ENCODE peak calls at places on chromosomes 2 and 18, in five cellular contexts. Q is NCI-H1436; O is NCI-H526 treated with DMSO at 0.1 percent for 48 hours; X is sciatic nerve; G is activated T-cell treated with anti-CD3 and anti-CD28 coated beads, Interleukin-2, amount 50 U/mL, for 1 hour. M is an unnamed sample.

GRCh38 chr18:54162431-54162830 is 62.0 kb downstream of the MBD2 start:
- DNase-seq in X (no peak), O (no peak), Q (no peak), G (no peak), M (no peak)

GRCh38 chr2:235513984-235514626 is 20.3 kb downstream of the AGAP1 start:
- DNase-seq in Q (no peak), X (no peak), G (no peak), O (no peak), M (no peak)

GRCh38 chr2:76163860-76164259 is 453.1 kb upstream of the GCFC2 start:
- DNase-seq in O (no peak), Q (no peak), X (no peak), G (no peak), M (no peak)

GRCh38 chr18:56789004-56789888 is 138.1 kb downstream of the WDR7 start:
- DNase-seq in X (no peak), O (no peak), G (no peak), Q (no peak), M (no peak)

GRCh38 chr2:46299365-46300263 is 2.4 kb downstream of the EPAS1 start:
- DNase-seq in G (no peak), X (peak), Q (no peak), O (no peak), M (peak)

GRCh38 chr2:88005776-88006175 is 10.6 kb downstream of the RNU2-63P start:
- DNase-seq in Q (no peak), G (no peak), X (no peak), O (no peak), M (no peak)

GRCh38 chr2:122748552-122749011 is 993.1 kb downstream of the TSN start:
- DNase-seq in Q (no peak), X (no peak), G (no peak), O (no peak), M (no peak)

GRCh38 chr2:190863946-190864345 is 16.7 kb upstream of the GLS start:
- DNase-seq in O (peak), G (no peak), X (no peak), Q (peak), M (peak)

GRCh38 chr18:23146861-23147469 is 11.7 kb downstream of the CABLES1 start:
- DNase-seq in X (no peak), O (no peak), G (no peak), Q (no peak), M (no peak)

GRCh38 chr2:86671304-86671981 is 47.8 kb upstream of the RNF103 start:
- DNase-seq in X (no peak), O (no peak), G (no peak), Q (no peak), M (peak)

GRCh38 chr2:135688002-135688401 is 53.7 kb upstream of the UBXN4 start:
- DNase-seq in Q (no peak), X (no peak), O (no peak), G (no peak), M (no peak)

GRCh38 chr2:178072383-178073301 is at the start of gene PDE11A:
- DNase-seq in Q (peak), X (peak), O (peak), G (no peak), M (peak)

GRCh38 chr2:179422037-179422643 is 157.5 kb upstream of the SESTD1 start:
- DNase-seq in X (peak), O (peak), Q (peak), G (peak), M (peak)

GRCh38 chr18:74524097-74524496 is 10.2 kb upstream of the CNDP1 start:
- DNase-seq in Q (no peak), X (no peak), G (no peak), O (no peak), M (peak)

GRCh38 chr18:64110692-64111480 is 38.0 kb downstream of the LINC00305 start:
- DNase-seq in X (no peak), G (no peak), O (no peak), Q (no peak), M (peak)

GRCh38 chr2:84908948-84909713 is 3.7 kb downstream of the TMSB10 start:
- DNase-seq in Q (no peak), O (no peak), X (no peak), G (no peak), M (no peak)

GRCh38 chr2:230230801-230231200 is 5.3 kb downstream of the SP140 start:
- DNase-seq in G (no peak), O (no peak), X (no peak), Q (no peak), M (no peak)

GRCh38 chr2:58571181-58571852 is 330.2 kb upstream of the FANCL start:
- DNase-seq in O (peak), G (no peak), X (no peak), Q (peak), M (peak)

GRCh38 chr2:119694994-119695521 is 16.1 kb downstream of the TMEM177 start:
- DNase-seq in G (peak), Q (no peak), O (no peak), X (no peak), M (peak)

GRCh38 chr18:41324934-41325333 is 630.1 kb upstream of the PIK3C3 start:
- DNase-seq in Q (no peak), G (no peak), O (no peak), X (no peak), M (no peak)

GRCh38 chr2:41919135-41919534 is 128.7 kb upstream of the PKDCC start:
- DNase-seq in G (no peak), Q (no peak), X (no peak), O (no peak), M (no peak)

GRCh38 chr2:200905618-200906296 is 16.6 kb downstream of the NIF3L1 start:
- DNase-seq in O (peak), G (peak), X (peak), Q (peak), M (peak)

GRCh38 chr18:59276047-59276446 is 2.8 kb upstream of the RAX start:
- DNase-seq in G (no peak), X (no peak), Q (no peak), O (no peak), M (no peak)

GRCh38 chr2:29879456-29879855 is 41.9 kb downstream of the ALK start:
- DNase-seq in O (no peak), Q (no peak), X (no peak), G (no peak), M (no peak)

GRCh38 chr2:104026726-104027125 is 827.2 kb upstream of the POU3F3 start:
- DNase-seq in G (no peak), O (no peak), Q (no peak), X (no peak), M (no peak)

GRCh38 chr18:23365602-23366001 is 87.5 kb upstream of the RIOK3 start:
- DNase-seq in X (no peak), G (no peak), Q (no peak), O (no peak), M (no peak)

GRCh38 chr2:8636691-8637636 is 44.9 kb upstream of the ID2 start:
- DNase-seq in G (no peak), O (no peak), X (no peak), Q (no peak), M (no peak)

GRCh38 chr2:323035-323434 is 35.1 kb upstream of the ALKAL2 start:
- DNase-seq in O (no peak), G (no peak), X (no peak), Q (no peak), M (no peak)

GRCh38 chr2:183063083-183063482 is 15.5 kb upstream of the DUSP19 start:
- DNase-seq in X (no peak), Q (no peak), O (no peak), G (no peak), M (no peak)

GRCh38 chr2:86062043-86062442 is 43.6 kb downstream of the POLR1A start:
- DNase-seq in Q (no peak), O (no peak), G (no peak), X (no peak), M (no peak)

GRCh38 chr18:9095297-9096012 is 7.0 kb upstream of the NDUFV2 start:
- DNase-seq in Q (no peak), O (peak), G (peak), X (no peak), M (no peak)

GRCh38 chr2:217249490-217250451 is 389.9 kb upstream of the TNP1 start:
- DNase-seq in X (no peak), Q (peak), O (no peak), G (no peak), M (no peak)

GRCh38 chr2:72293620-72294019 is 146.0 kb upstream of the CYP26B1 start:
- DNase-seq in O (no peak), Q (no peak), X (no peak), G (no peak), M (no peak)

GRCh38 chr2:206833291-206833690 is 67.9 kb downstream of the FASTKD2 start:
- DNase-seq in G (no peak), X (no peak), Q (no peak), O (no peak), M (no peak)

M was measured in NCI-H1105 treated with DMSO at 0.1 percent for 48 hours.